ENCODE peak calls at places on chromosomes 7 and 10, in four cellular contexts. J is neural crest cell, V is nephron progenitor cell, B is thoracic aorta. P is an unnamed sample.

GRCh38 chr7:31751726-31752125 is 64.7 kb downstream of the PPP1R17 start:
- DNase-seq in J (no peak), V (no peak), B (no peak), P (no peak)

GRCh38 chr7:112452102-112452888 is 2.0 kb downstream of the IFRD1 start:
- DNase-seq in J (no peak), V (peak; percentile 47), B (peak; percentile 16), P (no peak)

GRCh38 chr10:43793714-43794113 is 145.0 kb upstream of the ZNF32 start:
- DNase-seq in J (no peak), V (no peak), B (no peak), P (no peak)

GRCh38 chr7:69735582-69735981 is 137.3 kb downstream of the AUTS2 start:
- DNase-seq in J (no peak), V (no peak), B (no peak), P (no peak)

GRCh38 chr10:122566632-122567031 is 6.1 kb downstream of the DMBT1 start:
- DNase-seq in J (no peak), V (no peak), B (no peak), P (no peak)

GRCh38 chr10:126661356-126661755 is 9.1 kb downstream of the C10orf90 start:
- DNase-seq in J (no peak), V (no peak), B (no peak), P (no peak)

GRCh38 chr7:102101111-102101551 is 185.5 kb upstream of the SH2B2 start:
- DNase-seq in J (no peak), V (no peak), B (no peak), P (no peak)

GRCh38 chr7:107045195-107045960 is 873 bp downstream of the PRKAR2B start:
- DNase-seq in J (no peak), V (peak; percentile 16), B (no peak), P (no peak)

GRCh38 chr10:79185067-79185774 is 116.5 kb downstream of the ZMIZ1 start:
- DNase-seq in J (no peak), V (no peak), B (no peak), P (no peak)

GRCh38 chr7:17741426-17741825 is 198.9 kb downstream of the SNX13 start:
- DNase-seq in J (no peak), V (no peak), B (no peak), P (no peak)

GRCh38 chr10:75100764-75101291 is 10.6 kb upstream of the SAMD8 start:
- DNase-seq in J (no peak), V (no peak), B (no peak), P (no peak)

GRCh38 chr7:2613113-2613925 is 18.5 kb upstream of the TTYH3 start:
- DNase-seq in J (no peak), V (no peak), B (no peak), P (no peak)

GRCh38 chr10:132663666-132664365 is 122.1 kb downstream of the NKX6-2 start:
- DNase-seq in J (no peak), V (no peak), B (no peak), P (no peak)

GRCh38 chr7:31437466-31437865 is 76.4 kb upstream of the ITPRID1 start:
- DNase-seq in J (no peak), V (no peak), B (no peak), P (no peak)

GRCh38 chr10:79050896-79051555 is 17.7 kb upstream of the ZMIZ1 start:
- DNase-seq in J (no peak), V (no peak), B (no peak), P (no peak)

GRCh38 chr7:47405921-47406765 is 175.8 kb downstream of the TNS3 start:
- DNase-seq in J (no peak), V (no peak), B (no peak), P (no peak)

GRCh38 chr10:102850025-102850518 is 4.0 kb upstream of the BORCS7 start:
- DNase-seq in J (no peak), V (no peak), B (no peak), P (no peak)

GRCh38 chr7:90425376-90425775 is 22.1 kb downstream of the CLDN12 start:
- DNase-seq in J (no peak), V (no peak), B (no peak), P (no peak)

GRCh38 chr7:80240265-80241025 is 105.8 kb downstream of the GNAI1 start:
- DNase-seq in J (no peak), V (no peak), B (no peak), P (no peak)

GRCh38 chr7:123148813-123149212 is 51.0 kb downstream of the SLC13A1 start:
- DNase-seq in J (no peak), V (no peak), B (no peak), P (no peak)

GRCh38 chr7:38224392-38224791 is 46.3 kb downstream of the STARD3NL start:
- DNase-seq in J (no peak), V (no peak), B (no peak), P (no peak)

GRCh38 chr7:45625714-45626440 is 51.7 kb downstream of the ADCY1 start:
- DNase-seq in J (no peak), V (no peak), B (no peak), P (no peak)

GRCh38 chr10:30637881-30638467 is 8.4 kb upstream of the LYZL2 start:
- DNase-seq in J (no peak), V (no peak), B (peak; percentile 63), P (no peak)

GRCh38 chr7:94650652-94651051 is 5.3 kb downstream of the SGCE start:
- DNase-seq in J (no peak), V (no peak), B (no peak), P (no peak)

GRCh38 chr7:107579881-107580715 is at the start of gene BCAP29:
- DNase-seq in J (peak; percentile 71), V (peak; percentile 80), B (no peak), P (peak; percentile 68)

GRCh38 chr7:28890137-28890536 is 68.0 kb downstream of the TRIL start:
- DNase-seq in J (no peak), V (no peak), B (no peak), P (no peak)

GRCh38 chr7:105354383-105354782 is 34.3 kb downstream of the SRPK2 start:
- DNase-seq in J (no peak), V (no peak), B (no peak), P (no peak)

GRCh38 chr7:84637568-84638338 is 443.2 kb upstream of the SEMA3A start:
- DNase-seq in J (no peak), V (no peak), B (no peak), P (no peak)

GRCh38 chr7:1665721-1666250 is 4.3 kb upstream of the ELFN1 start:
- DNase-seq in J (no peak), V (peak; percentile 71), B (no peak), P (peak; percentile 44)

GRCh38 chr10:1050555-1050954 is 1.6 kb upstream of the IDI1 start:
- DNase-seq in J (no peak), V (no peak), B (no peak), P (no peak)

GRCh38 chr7:152602962-152603361 is 73.0 kb downstream of the XRCC2 start:
- DNase-seq in J (no peak), V (no peak), B (no peak), P (no peak)

GRCh38 chr10:131979821-131980270 is 1.9 kb downstream of the BNIP3 start:
- DNase-seq in J (no peak), V (peak; percentile 45), B (no peak), P (no peak)

GRCh38 chr10:6216916-6217315 is 14.2 kb downstream of the PFKFB3 start:
- DNase-seq in J (no peak), V (no peak), B (no peak), P (no peak)

GRCh38 chr10:63798599-63799498 is 277.6 kb downstream of the REEP3 start:
- DNase-seq in J (no peak), V (no peak), B (peak; percentile 51), P (no peak)

GRCh38 chr7:106668853-106669539 is 8.0 kb upstream of the CCDC71L start:
- DNase-seq in J (no peak), V (no peak), B (no peak), P (no peak)

GRCh38 chr10:71285180-71285545 is 33.9 kb upstream of the SLC29A3 start:
- DNase-seq in J (peak; percentile 57), V (peak; percentile 68), B (no peak), P (peak; percentile 48)

GRCh38 chr10:71283410-71283809 is 35.6 kb upstream of the SLC29A3 start:
- DNase-seq in J (no peak), V (no peak), B (no peak), P (no peak)

GRCh38 chr10:71286521-71287294 is 32.4 kb upstream of the SLC29A3 start:
- DNase-seq in J (no peak), V (no peak), B (no peak), P (no peak)

GRCh38 chr10:71285986-71286385 is 33.1 kb upstream of the SLC29A3 start:
- DNase-seq in J (no peak), V (no peak), B (no peak), P (no peak)

GRCh38 chr10:71284544-71285179 is 34.4 kb upstream of the SLC29A3 start:
- DNase-seq in J (no peak), V (no peak), B (no peak), P (no peak)
- TF ChIP-seq CTCF in J (no peak), V (no peak), B (no peak), P (no peak)

DNA sequence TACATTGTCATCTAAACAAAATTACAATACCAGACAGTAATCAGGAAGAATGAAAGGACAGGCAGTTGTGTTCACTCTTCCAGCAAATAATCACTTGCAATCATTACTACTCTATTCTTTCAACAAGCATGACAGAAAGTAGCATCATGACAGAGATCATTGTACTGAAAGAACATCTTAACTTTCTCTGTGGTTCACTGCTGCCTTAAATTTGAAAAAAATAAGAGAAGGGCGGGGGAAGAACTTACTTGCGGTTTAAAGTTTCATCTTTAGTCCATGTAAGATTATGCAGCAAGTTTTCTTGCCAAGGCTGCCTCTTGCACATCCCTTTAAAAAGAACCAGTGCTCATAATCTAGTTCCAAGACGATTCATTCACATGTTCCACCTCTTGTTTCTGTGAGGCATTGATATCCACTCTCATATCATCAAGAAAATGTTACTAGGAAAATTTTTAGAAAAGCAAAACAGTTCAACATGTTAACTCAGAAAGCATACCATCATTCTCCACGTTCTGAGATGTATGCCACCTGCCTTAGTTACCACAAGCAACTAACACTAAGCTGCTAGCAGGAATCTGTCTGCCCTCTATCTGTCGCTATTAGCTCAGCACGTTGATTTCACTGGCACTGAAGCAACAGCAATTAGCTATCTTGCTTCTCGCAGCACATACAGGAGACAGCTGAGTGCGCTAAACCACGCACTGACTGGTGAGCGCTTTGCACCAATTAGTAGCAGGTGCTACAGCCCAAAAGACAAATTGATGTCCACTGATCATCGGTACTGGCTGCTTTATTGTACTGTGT is at the start of gene PCDH15:
- DNase-seq in J (peak; percentile 21), V (peak; percentile 36), B (no peak), P (no peak)
- TF ChIP-seq CTCF in J (peak; percentile 56), V (peak; percentile 50), B (no peak), P (no peak)

GRCh38 chr7:141974831-141975230 is 1.3 kb upstream of the TAS2R38 start:
- DNase-seq in J (no peak), V (peak; percentile 10), B (no peak), P (no peak)
- TF ChIP-seq CTCF in J (peak; percentile 59), V (peak; percentile 39), B (no peak), P (no peak)

DNA sequence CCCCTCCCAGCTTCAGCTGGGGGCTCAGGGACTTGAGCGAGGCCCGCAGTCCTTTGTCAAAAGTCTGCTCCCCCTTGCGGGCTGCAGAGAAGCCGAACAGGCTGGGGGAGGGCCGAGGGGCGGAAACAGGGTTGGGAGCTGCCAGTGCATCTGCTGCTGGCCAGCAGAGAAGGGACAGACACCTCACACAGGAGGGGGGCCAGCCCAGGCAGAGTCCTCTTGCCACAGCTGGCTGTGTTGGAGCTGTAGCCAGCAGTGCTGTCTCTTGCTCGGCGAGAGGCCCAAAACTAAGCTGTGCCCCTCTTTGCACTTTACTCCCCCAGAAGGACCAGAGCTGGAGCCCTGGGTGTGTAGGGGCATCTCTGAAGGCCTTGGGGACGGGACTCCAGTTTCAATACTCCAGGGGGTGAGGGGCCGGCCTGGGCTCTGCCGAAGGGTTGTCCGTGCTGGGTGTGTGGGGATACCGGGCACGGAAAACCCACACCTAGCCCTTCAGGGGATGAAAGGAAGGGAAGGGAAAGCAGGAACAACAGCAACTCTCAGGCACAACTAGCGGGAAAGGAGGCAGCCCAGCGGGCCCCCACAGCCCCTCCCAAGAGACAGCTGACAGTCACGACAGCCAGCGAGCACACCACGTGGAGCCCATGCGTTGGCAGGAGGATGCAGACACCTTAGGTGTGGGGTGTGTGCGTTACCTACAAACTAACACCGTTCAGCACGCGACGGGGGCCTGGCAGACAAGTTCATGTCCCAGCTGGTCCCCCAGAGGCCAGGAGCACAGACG is 17.8 kb downstream of the YKT6 start:
- DNase-seq in J (peak; percentile 58), V (peak; percentile 76), B (no peak), P (no peak)
- TF ChIP-seq CTCF in J (no peak), V (peak; percentile 24), B (no peak), P (no peak)